ENCODE peak calls at places on chromosome 10, in six cellular contexts. G, A, O, F, J and C are unnamed samples.

GRCh38 chr10:117619710-117620405 is 77.3 kb downstream of the EMX2 start:
- DNase-seq in G (no peak), A (no peak), O (peak; percentile 11), F (no peak), J (no peak), C (no peak)

GRCh38 chr10:11958956-11959355 is 83.7 kb downstream of the UPF2 start:
- DNase-seq in G (no peak), A (no peak), O (no peak), F (no peak), J (no peak), C (no peak)

GRCh38 chr10:133344236-133344635 is 2.9 kb upstream of the PRAP1 start:
- DNase-seq in G (no peak), A (no peak), O (no peak), F (no peak), J (no peak), C (no peak)

GRCh38 chr10:114869500-114869899 is 47.9 kb downstream of the FHIP2A start:
- DNase-seq in G (no peak), A (no peak), O (no peak), F (peak; percentile 87), J (no peak), C (peak; percentile 54)

GRCh38 chr10:110010076-110011069 is 2.6 kb downstream of the ADD3 start:
- DNase-seq in G (no peak), A (no peak), O (no peak), F (peak; percentile 55), J (no peak), C (no peak)

GRCh38 chr10:76581685-76582084 is 1055.9 kb downstream of the KCNMA1 start:
- DNase-seq in G (no peak), A (no peak), O (no peak), F (no peak), J (no peak), C (no peak)

GRCh38 chr10:73296946-73297345 is 44.5 kb upstream of the MRPS16 start:
- DNase-seq in G (peak; percentile 58), A (no peak), O (no peak), F (no peak), J (no peak), C (no peak)

GRCh38 chr10:86287966-86288579 is 78.5 kb downstream of the GRID1 start:
- DNase-seq in G (no peak), A (no peak), O (peak; percentile 22), F (no peak), J (peak; percentile 20), C (no peak)

GRCh38 chr10:97463363-97464132 is 17.6 kb downstream of the ZDHHC16 start:
- DNase-seq in G (peak; percentile 83), A (peak; percentile 39), O (peak; percentile 77), F (peak; percentile 69), J (peak; percentile 78), C (peak; percentile 60)

GRCh38 chr10:46992794-46993552 is 81.7 kb downstream of the PTPN20 start:
- DNase-seq in G (peak; percentile 74), A (no peak), O (peak; percentile 56), F (peak; percentile 50), J (peak; percentile 50), C (peak; percentile 16)

GRCh38 chr10:124649209-124649608 is 95.0 kb downstream of the FAM53B start:
- DNase-seq in G (no peak), A (no peak), O (no peak), F (no peak), J (no peak), C (peak; percentile 30)
- H3K4me1 ChIP-seq in G (peaks cover 8% of the 10 kb centered on the region), A (peaks cover 8% of the 10 kb centered on the region), O (no peaks in the 10 kb centered on the region), F (peaks cover 27% of the 10 kb centered on the region), J (peaks cover 6% of the 10 kb centered on the region), C (peaks cover 45% of the 10 kb centered on the region)

DNA sequence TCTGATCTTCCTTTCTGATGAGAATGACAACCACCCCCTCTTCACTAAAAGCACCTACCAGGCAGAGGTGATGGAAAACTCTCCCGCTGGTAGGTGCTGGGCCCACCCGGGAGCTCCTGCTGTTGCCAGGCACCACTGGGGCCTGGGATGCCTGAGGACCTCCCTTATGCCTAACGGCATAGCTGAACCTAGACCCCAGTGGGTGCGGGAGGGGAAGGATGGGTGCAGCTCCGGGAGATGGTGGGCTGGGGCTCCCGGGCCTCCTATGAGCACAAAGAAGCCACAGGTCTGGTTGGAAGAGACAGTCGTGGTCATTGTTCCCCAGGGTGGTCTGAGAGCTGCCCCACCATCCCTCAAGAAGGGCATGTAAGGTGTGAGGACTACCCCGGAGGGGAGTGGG is 15.6 kb upstream of the VSIR start:
- DNase-seq in G (no peak), A (no peak), O (no peak), F (no peak), J (no peak), C (no peak)
- H3K4ac ChIP-seq in G (no peak overlapping the region), A (no peak overlapping the region), O (no peak overlapping the region), F (no peak overlapping the region), J (no peak overlapping the region), C (no peak overlapping the region)

GRCh38 chr10:57094965-57095364 is 733.9 kb upstream of the ZWINT start:
- DNase-seq in G (no peak), A (no peak), O (no peak), F (no peak), J (no peak), C (no peak)
- H2BK15ac ChIP-seq in G (no peak overlapping the region), A (no peak overlapping the region), O (no peak overlapping the region), F (no peak overlapping the region), J (no peak overlapping the region), C (no peak overlapping the region)

GRCh38 chr10:79079074-79079397 is 10.3 kb downstream of the ZMIZ1 start:
- DNase-seq in G (no peak), A (no peak), O (no peak), F (no peak), J (no peak), C (peak; percentile 51)
- H3K4me1 ChIP-seq in G (peaks cover 26% of the 10 kb centered on the region), A (peaks cover 43% of the 10 kb centered on the region), O (peaks cover 5% of the 10 kb centered on the region), F (peaks cover 84% of the 10 kb centered on the region), J (peaks cover 5% of the 10 kb centered on the region), C (peaks cover 88% of the 10 kb centered on the region)

DNA sequence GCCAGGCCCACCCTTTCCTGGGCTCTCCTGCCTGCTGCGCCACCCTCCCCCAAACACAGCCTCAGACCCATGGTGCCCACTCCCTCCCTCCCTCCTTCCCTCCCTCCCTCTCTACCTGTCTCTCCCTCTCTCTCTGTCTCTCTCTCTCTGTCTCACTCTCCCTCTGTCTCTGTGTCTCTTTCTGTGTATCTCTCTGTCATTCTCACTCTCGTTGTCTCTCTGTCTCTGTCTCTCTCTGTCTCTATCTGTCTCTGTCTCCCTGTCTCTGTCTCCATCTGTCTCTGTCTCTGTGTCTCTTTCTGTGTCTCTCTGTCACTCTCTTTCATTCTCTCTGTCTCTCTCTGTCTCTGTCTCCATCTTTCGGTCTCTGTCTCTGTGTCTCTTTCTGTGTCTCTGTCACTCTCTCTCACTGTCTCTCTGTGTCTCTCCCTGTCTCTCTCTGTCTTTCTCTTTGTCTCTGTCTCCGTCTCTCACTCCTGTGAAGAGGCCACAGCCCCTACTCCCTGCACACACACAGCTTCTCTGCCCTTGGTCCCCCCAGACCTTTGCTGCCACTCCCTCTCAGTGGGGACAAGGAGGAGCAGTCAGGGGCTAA is 51.5 kb downstream of the CALML3 start:
- DNase-seq in G (no peak), A (no peak), O (no peak), F (no peak), J (no peak), C (no peak)
- H3K4ac ChIP-seq in G (no peak overlapping the region), A (no peak overlapping the region), O (no peak overlapping the region), F (peak overlapping the region; percentile 93), J (no peak overlapping the region), C (no peak overlapping the region)

GRCh38 chr10:131888186-131888604 is 12.6 kb upstream of the PPP2R2D start:
- DNase-seq in G (no peak), A (no peak), O (no peak), F (no peak), J (no peak), C (no peak)
- H2BK15ac ChIP-seq in G (no peak overlapping the region), A (no peak overlapping the region), O (no peak overlapping the region), F (no peak overlapping the region), J (no peak overlapping the region), C (no peak overlapping the region)

GRCh38 chr10:113022265-113022664 is 72.2 kb downstream of the TCF7L2 start:
- DNase-seq in G (no peak), A (no peak), O (no peak), F (no peak), J (no peak), C (peak; percentile 68)

GRCh38 chr10:113024930-113025329 is 74.9 kb downstream of the TCF7L2 start:
- DNase-seq in G (no peak), A (no peak), O (no peak), F (no peak), J (no peak), C (no peak)

GRCh38 chr10:113021268-113022028 is 71.4 kb downstream of the TCF7L2 start:
- DNase-seq in G (no peak), A (no peak), O (no peak), F (no peak), J (no peak), C (peak; percentile 14)

GRCh38 chr10:113020838-113021237 is 70.8 kb downstream of the TCF7L2 start:
- DNase-seq in G (no peak), A (no peak), O (no peak), F (no peak), J (no peak), C (peak; percentile 24)

DNA sequence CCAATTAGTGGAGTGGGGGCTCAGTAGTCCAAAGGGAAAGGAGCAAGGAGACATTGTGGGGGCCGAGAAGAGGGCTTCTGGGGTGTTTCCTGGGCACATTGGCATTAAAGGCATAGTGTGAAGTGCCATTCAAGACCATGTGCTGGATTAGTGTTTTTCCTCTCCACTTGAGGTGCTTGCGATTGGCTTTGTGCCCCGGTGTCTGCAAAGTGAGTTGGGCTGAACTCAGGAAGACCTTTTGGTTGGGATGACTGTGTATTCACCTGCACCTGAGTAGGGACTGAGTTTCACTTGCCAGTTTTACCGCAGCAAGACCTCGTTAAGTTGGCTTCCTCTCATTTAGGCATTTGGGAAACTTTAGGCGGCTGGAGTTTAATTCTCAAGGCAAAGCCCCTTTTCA is 73.0 kb downstream of the TCF7L2 start:
- DNase-seq in G (no peak), A (no peak), O (no peak), F (no peak), J (no peak), C (no peak)
- H3K4me1 ChIP-seq in G (peaks cover 19% of the 10 kb centered on the region), A (peaks cover 36% of the 10 kb centered on the region), O (peaks cover 28% of the 10 kb centered on the region), F (peaks cover 24% of the 10 kb centered on the region), J (peaks cover 26% of the 10 kb centered on the region), C (peaks cover 33% of the 10 kb centered on the region)

GRCh38 chr10:112183329-112184051 is at the start of gene GPAM:
- DNase-seq in G (peak; percentile 93), A (peak; percentile 94), O (peak; percentile 100), F (peak; percentile 85), J (peak; percentile 94), C (peak; percentile 94)
- H3K4ac ChIP-seq in G (no peak within 1 kb of the TSS), A (no peak within 1 kb of the TSS), O (peak within 1 kb of the TSS; percentile 86), F (peak within 1 kb of the TSS; percentile 97), J (no peak within 1 kb of the TSS), C (peak within 1 kb of the TSS; percentile 39)

GRCh38 chr10:124252097-124252715 is 158.8 kb upstream of the CHST15 start:
- DNase-seq in G (no peak), A (no peak), O (no peak), F (no peak), J (no peak), C (no peak)
- H2BK15ac ChIP-seq in G (no peak overlapping the region), A (no peak overlapping the region), O (no peak overlapping the region), F (no peak overlapping the region), J (no peak overlapping the region), C (no peak overlapping the region)